ENCODE peak calls at places on chromosomes 3 and 15, in six cellular contexts. F is GM12865, O is ascending aorta, E is K562, B is esophagus muscularis mucosa, Z is lower leg skin. P is an unnamed sample.

GRCh38 chr3:196757876-196758739 is 18.5 kb downstream of the PAK2 start:
- DNase-seq in F (no peak), O (no peak), E (no peak), B (no peak), Z (no peak), P (no peak)

GRCh38 chr15:23629234-23629805 is 18.3 kb downstream of the MAGEL2 start:
- DNase-seq in F (no peak), O (no peak), E (peak; percentile 14), B (no peak), Z (no peak), P (no peak)

GRCh38 chr3:129343643-129344360 is 65.1 kb downstream of the HMCES start:
- DNase-seq in F (no peak), O (no peak), E (peak; percentile 66), B (no peak), Z (no peak), P (no peak)

GRCh38 chr3:160369784-160370183 is 29.2 kb downstream of the IFT80 start:
- DNase-seq in F (no peak), O (no peak), E (no peak), B (no peak), Z (no peak), P (no peak)

GRCh38 chr3:60542981-60543380 is 708.3 kb downstream of the FHIT start:
- DNase-seq in F (no peak), O (no peak), E (no peak), B (no peak), Z (no peak), P (no peak)

GRCh38 chr15:100191161-100191560 is 150.6 kb downstream of the ADAMTS17 start:
- DNase-seq in F (peak; percentile 27), O (no peak), E (no peak), B (no peak), Z (no peak), P (no peak)

GRCh38 chr15:69812881-69813280 is 284.8 kb downstream of the TLE3 start:
- DNase-seq in F (no peak), O (no peak), E (peak; percentile 95), B (no peak), Z (no peak), P (no peak)

GRCh38 chr3:152524198-152525140 is 255.7 kb downstream of the MBNL1 start:
- DNase-seq in F (peak; percentile 79), O (no peak), E (no peak), B (no peak), Z (peak; percentile 68), P (no peak)

GRCh38 chr15:80003171-80003570 is 32.2 kb upstream of the BCL2A1 start:
- DNase-seq in F (no peak), O (no peak), E (no peak), B (no peak), Z (no peak), P (no peak)

GRCh38 chr3:195896361-195897080 is 11.8 kb downstream of the TNK2 start:
- DNase-seq in F (no peak), O (no peak), E (peak; percentile 43), B (no peak), Z (no peak), P (peak; percentile 84)

GRCh38 chr3:171088984-171089754 is 62.6 kb upstream of the SLC2A2 start:
- DNase-seq in F (no peak), O (no peak), E (no peak), B (no peak), Z (no peak), P (no peak)

GRCh38 chr3:61632568-61633175 is 71.3 kb downstream of the PTPRG start:
- DNase-seq in F (no peak), O (no peak), E (no peak), B (no peak), Z (no peak), P (no peak)

GRCh38 chr15:82571722-82572222 is 31.5 kb upstream of the RPS17 start:
- DNase-seq in F (no peak), O (no peak), E (peak; percentile 37), B (no peak), Z (peak; percentile 51), P (no peak)

GRCh38 chr3:196135693-196136639 is 54.1 kb upstream of the TFRC start:
- DNase-seq in F (no peak), O (no peak), E (no peak), B (no peak), Z (peak; percentile 38), P (peak; percentile 35)

GRCh38 chr3:119340436-119340835 is 46.3 kb downstream of the ARHGAP31 start:
- DNase-seq in F (no peak), O (no peak), E (no peak), B (no peak), Z (no peak), P (no peak)

GRCh38 chr3:48120223-48120622 is 68.0 kb downstream of the CDC25A start:
- DNase-seq in F (no peak), O (no peak), E (no peak), B (no peak), Z (no peak), P (no peak)

GRCh38 chr3:178802993-178803693 is 266.9 kb downstream of the KCNMB2 start:
- DNase-seq in F (no peak), O (no peak), E (no peak), B (peak; percentile 70), Z (no peak), P (no peak)

GRCh38 chr3:8769088-8769822 is at the start of gene OXTR:
- DNase-seq in F (peak; percentile 82), O (no peak), E (peak; percentile 93), B (peak; percentile 75), Z (no peak), P (no peak)

GRCh38 chr3:49133226-49133951 is 539 bp upstream of the LAMB2 start:
- DNase-seq in F (no peak), O (peak; percentile 33), E (peak; percentile 75), B (peak; percentile 94), Z (peak; percentile 83), P (no peak)

GRCh38 chr3:126154391-126155279 is 25.8 kb downstream of the ALDH1L1 start:
- DNase-seq in F (no peak), O (no peak), E (no peak), B (peak; percentile 91), Z (no peak), P (peak; percentile 64)

GRCh38 chr3:86993704-86994103 is 2.8 kb upstream of the VGLL3 start:
- DNase-seq in F (no peak), O (no peak), E (no peak), B (no peak), Z (no peak), P (no peak)

GRCh38 chr3:62667714-62668113 is 207.5 kb downstream of the CADPS start:
- DNase-seq in F (peak; percentile 2), O (no peak), E (peak; percentile 10), B (no peak), Z (no peak), P (no peak)

GRCh38 chr3:123256256-123256655 is 54.5 kb downstream of the SEC22A start:
- DNase-seq in F (no peak), O (no peak), E (no peak), B (no peak), Z (no peak), P (no peak)

GRCh38 chr15:63362196-63362595 is 19.4 kb downstream of the CA12 start:
- DNase-seq in F (no peak), O (no peak), E (peak; percentile 60), B (no peak), Z (no peak), P (peak; percentile 19)

GRCh38 chr3:135325726-135326245 is 530.7 kb downstream of the EPHB1 start:
- DNase-seq in F (no peak), O (no peak), E (no peak), B (peak; percentile 50), Z (no peak), P (no peak)

GRCh38 chr3:45635475-45636256 is 41.1 kb downstream of the LIMD1 start:
- DNase-seq in F (no peak), O (no peak), E (no peak), B (no peak), Z (no peak), P (no peak)

GRCh38 chr3:147757919-147758318 is 348.8 kb downstream of the ZIC1 start:
- DNase-seq in F (no peak), O (no peak), E (no peak), B (no peak), Z (no peak), P (no peak)

GRCh38 chr15:65020419-65020818 is 9.0 kb downstream of the MTFMT start:
- DNase-seq in F (no peak), O (no peak), E (peak; percentile 17), B (no peak), Z (no peak), P (no peak)

GRCh38 chr3:103002447-103002846 is 567.6 kb downstream of the ZPLD1 start:
- DNase-seq in F (no peak), O (no peak), E (no peak), B (no peak), Z (no peak), P (no peak)

GRCh38 chr3:69740103-69741021 is 1.1 kb downstream of the MITF start:
- DNase-seq in F (peak; percentile 11), O (no peak), E (peak; percentile 59), B (no peak), Z (no peak), P (no peak)
- TF ChIP-seq CTCF in F (no peak), O (no peak), E (no peak), B (no peak), Z (no peak), P (no peak)

GRCh38 chr15:94135748-94136147 is 95.6 kb upstream of the MCTP2 start:
- DNase-seq in F (peak; percentile 3), O (no peak), E (no peak), B (no peak), Z (no peak), P (no peak)

GRCh38 chr15:94126999-94127398 is 104.4 kb upstream of the MCTP2 start:
- DNase-seq in F (no peak), O (no peak), E (no peak), B (no peak), Z (no peak), P (no peak)

DNA sequence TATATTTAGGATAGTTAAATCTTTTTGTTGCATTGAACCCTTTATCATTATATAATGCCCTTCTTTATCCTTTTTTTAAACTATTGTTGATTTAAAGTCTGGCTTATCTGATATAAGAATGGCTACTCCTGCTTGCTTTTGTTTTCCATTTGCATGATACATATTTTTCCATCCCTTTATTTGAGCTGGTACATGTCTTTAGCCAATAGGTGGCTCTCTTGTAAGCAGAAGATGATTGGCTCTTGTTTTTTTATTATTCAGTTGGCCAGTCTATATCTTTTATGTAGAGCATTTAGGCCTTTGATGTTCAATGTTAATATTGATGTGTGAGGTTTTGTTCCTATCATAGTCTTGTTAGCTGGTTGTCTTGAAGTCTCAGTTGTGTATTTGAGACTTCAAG is 99.5 kb upstream of the MCTP2 start:
- DNase-seq in F (no peak), O (no peak), E (no peak), B (no peak), Z (no peak), P (no peak)
- TF ChIP-seq CTCF in F (no peak), O (no peak), E (no peak), B (no peak), Z (no peak), P (peak; percentile 40)

GRCh38 chr3:53486961-53487654 is 7.3 kb upstream of the CACNA1D start:
- DNase-seq in F (no peak), O (no peak), E (no peak), B (peak; percentile 55), Z (no peak), P (no peak)
- TF ChIP-seq CTCF in F (no peak), O (no peak), E (no peak), B (no peak), Z (no peak), P (no peak)

DNA sequence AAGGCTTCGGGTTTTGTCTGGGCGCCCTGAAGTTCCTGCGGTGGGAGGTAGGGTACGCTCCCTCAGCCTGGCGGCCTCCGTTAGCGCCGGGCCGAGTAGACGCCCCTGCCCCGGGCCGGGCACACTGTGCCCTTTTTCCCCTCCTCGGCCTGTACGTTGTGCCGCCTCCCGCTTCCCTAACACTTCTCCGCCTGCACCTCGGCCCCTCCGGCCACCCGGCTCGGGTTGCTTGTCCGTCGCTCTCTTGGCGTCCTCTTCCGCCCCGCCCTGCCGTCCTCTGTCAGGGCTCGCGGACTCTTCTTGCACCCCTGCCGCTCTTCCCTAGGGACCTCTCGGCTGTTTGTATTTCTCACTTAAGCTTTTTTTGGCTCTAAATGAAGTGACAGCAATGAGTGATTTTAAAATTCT is 384 bp downstream of the KNL1 start:
- DNase-seq in F (peak; percentile 87), O (no peak), E (peak; percentile 59), B (peak; percentile 89), Z (no peak), P (no peak)
- TF ChIP-seq CTCF in F (peak; percentile 15), O (no peak), E (no peak), B (peak; percentile 13), Z (no peak), P (peak; percentile 52)

P was measured in chondrocyte.